ENCODE peak calls at places on chromosomes 4 and X, in six cellular contexts. One of them, this sample, is unnamed.
A peak's percentile ranks its signal among the peaks of the same experiment; 100 is the strongest.

GRCh38 chrX:150035531-150035930 is 97.2 kb upstream of the EOLA2 start:
- DNase-seq in thoracic aorta: no peak
- DNase-seq in lower leg skin: no peak
- DNase-seq in neural crest cell: no peak
- DNase-seq in body of pancreas: no peak
- DNase-seq in cardiac fibroblast: no peak
- DNase-seq in this sample: no peak

GRCh38 chr4:185304541-185304940 is 91.2 kb downstream of the LRP2BP start:
- DNase-seq in thoracic aorta: no peak
- DNase-seq in lower leg skin: no peak
- DNase-seq in body of pancreas: no peak
- DNase-seq in neural crest cell: no peak
- DNase-seq in cardiac fibroblast: no peak
- DNase-seq in this sample: no peak

GRCh38 chrX:11899091-11899490 is 141.1 kb downstream of the MSL3 start:
- DNase-seq in lower leg skin: no peak
- DNase-seq in body of pancreas: no peak
- DNase-seq in cardiac fibroblast: peak; percentile 67
- DNase-seq in neural crest cell: no peak
- DNase-seq in thoracic aorta: no peak
- DNase-seq in this sample: no peak

GRCh38 chr4:2822461-2823300 is 21.0 kb upstream of the ADD1 start:
- DNase-seq in body of pancreas: no peak
- DNase-seq in neural crest cell: no peak
- DNase-seq in thoracic aorta: no peak
- DNase-seq in cardiac fibroblast: no peak
- DNase-seq in lower leg skin: peak; percentile 82
- DNase-seq in this sample: no peak

GRCh38 chr4:4884611-4885010 is 25.1 kb downstream of the MSX1 start:
- DNase-seq in cardiac fibroblast: no peak
- DNase-seq in lower leg skin: peak; percentile 52
- DNase-seq in neural crest cell: no peak
- DNase-seq in body of pancreas: no peak
- DNase-seq in thoracic aorta: no peak
- DNase-seq in this sample: no peak

GRCh38 chr4:76758290-76758882 is 139.6 kb downstream of the SOWAHB start:
- DNase-seq in lower leg skin: no peak
- DNase-seq in body of pancreas: peak; percentile 57
- DNase-seq in neural crest cell: peak; percentile 51
- DNase-seq in cardiac fibroblast: peak; percentile 88
- DNase-seq in thoracic aorta: no peak
- DNase-seq in this sample: no peak

GRCh38 chr4:18106620-18107019 is 85.1 kb upstream of the LCORL start:
- DNase-seq in neural crest cell: no peak
- DNase-seq in cardiac fibroblast: no peak
- DNase-seq in body of pancreas: no peak
- DNase-seq in thoracic aorta: no peak
- DNase-seq in lower leg skin: no peak
- DNase-seq in this sample: no peak

GRCh38 chrX:74614193-74614909 is at the start of gene RLIM:
- DNase-seq in lower leg skin: peak; percentile 98
- DNase-seq in body of pancreas: peak; percentile 92
- DNase-seq in cardiac fibroblast: peak; percentile 98
- DNase-seq in neural crest cell: peak; percentile 74
- DNase-seq in thoracic aorta: peak; percentile 72
- DNase-seq in this sample: peak; percentile 83

GRCh38 chr4:11615601-11616000 is 186.9 kb upstream of the HS3ST1 start:
- DNase-seq in neural crest cell: no peak
- DNase-seq in body of pancreas: no peak
- DNase-seq in thoracic aorta: no peak
- DNase-seq in lower leg skin: no peak
- DNase-seq in cardiac fibroblast: peak; percentile 38
- DNase-seq in this sample: no peak

GRCh38 chrX:10085223-10085622 is 71.6 kb upstream of the CLCN4 start:
- DNase-seq in cardiac fibroblast: no peak
- DNase-seq in body of pancreas: no peak
- DNase-seq in lower leg skin: no peak
- DNase-seq in thoracic aorta: no peak
- DNase-seq in neural crest cell: no peak
- DNase-seq in this sample: no peak

GRCh38 chrX:10119399-10119990 is 37.3 kb upstream of the CLCN4 start:
- DNase-seq in body of pancreas: peak; percentile 91
- DNase-seq in lower leg skin: peak; percentile 89
- DNase-seq in thoracic aorta: peak; percentile 28
- DNase-seq in neural crest cell: peak; percentile 86
- DNase-seq in cardiac fibroblast: peak; percentile 88
- DNase-seq in this sample: peak; percentile 73

GRCh38 chrX:96692454-96692853 is 7.8 kb downstream of the DIAPH2 start:
- DNase-seq in thoracic aorta: no peak
- DNase-seq in lower leg skin: no peak
- DNase-seq in cardiac fibroblast: peak; percentile 59
- DNase-seq in neural crest cell: no peak
- DNase-seq in body of pancreas: no peak
- DNase-seq in this sample: no peak

GRCh38 chr4:101813604-101814003 is 23.1 kb downstream of the BANK1 start:
- DNase-seq in thoracic aorta: no peak
- DNase-seq in body of pancreas: no peak
- DNase-seq in cardiac fibroblast: no peak
- DNase-seq in lower leg skin: no peak
- DNase-seq in neural crest cell: no peak
- DNase-seq in this sample: no peak

GRCh38 chr4:36333303-36333877 is 52.0 kb downstream of the DTHD1 start:
- DNase-seq in body of pancreas: no peak
- DNase-seq in neural crest cell: no peak
- DNase-seq in lower leg skin: no peak
- DNase-seq in cardiac fibroblast: no peak
- DNase-seq in thoracic aorta: no peak
- DNase-seq in this sample: no peak

GRCh38 chrX:85544609-85545008 is 165.1 kb upstream of the POF1B start:
- DNase-seq in lower leg skin: no peak
- DNase-seq in neural crest cell: no peak
- DNase-seq in body of pancreas: no peak
- DNase-seq in cardiac fibroblast: peak; percentile 0
- DNase-seq in thoracic aorta: no peak
- DNase-seq in this sample: no peak
- TF ChIP-seq CTCF in lower leg skin: no peak
- TF ChIP-seq CTCF in neural crest cell: peak; percentile 74
- TF ChIP-seq CTCF in body of pancreas: peak; percentile 45
- TF ChIP-seq CTCF in cardiac fibroblast: no peak
- TF ChIP-seq CTCF in thoracic aorta: peak; percentile 22
- TF ChIP-seq CTCF in this sample: peak; percentile 54

GRCh38 chr4:7381221-7381889 is 53.4 kb downstream of the PSAPL1 start:
- DNase-seq in neural crest cell: no peak
- DNase-seq in body of pancreas: peak; percentile 5
- DNase-seq in cardiac fibroblast: no peak
- DNase-seq in thoracic aorta: no peak
- DNase-seq in lower leg skin: peak; percentile 65
- DNase-seq in this sample: no peak
- TF ChIP-seq CTCF in neural crest cell: no peak
- TF ChIP-seq CTCF in body of pancreas: no peak
- TF ChIP-seq CTCF in cardiac fibroblast: no peak
- TF ChIP-seq CTCF in thoracic aorta: no peak
- TF ChIP-seq CTCF in lower leg skin: no peak
- TF ChIP-seq CTCF in this sample: no peak

GRCh38 chr4:126372634-126373033 is 1057.9 kb downstream of the FAT4 start:
- DNase-seq in body of pancreas: no peak
- DNase-seq in neural crest cell: no peak
- DNase-seq in cardiac fibroblast: no peak
- DNase-seq in thoracic aorta: no peak
- DNase-seq in lower leg skin: no peak
- DNase-seq in this sample: no peak
- TF ChIP-seq CTCF in body of pancreas: no peak
- TF ChIP-seq CTCF in neural crest cell: no peak
- TF ChIP-seq CTCF in cardiac fibroblast: no peak
- TF ChIP-seq CTCF in thoracic aorta: no peak
- TF ChIP-seq CTCF in lower leg skin: no peak
- TF ChIP-seq CTCF in this sample: no peak

DNA sequence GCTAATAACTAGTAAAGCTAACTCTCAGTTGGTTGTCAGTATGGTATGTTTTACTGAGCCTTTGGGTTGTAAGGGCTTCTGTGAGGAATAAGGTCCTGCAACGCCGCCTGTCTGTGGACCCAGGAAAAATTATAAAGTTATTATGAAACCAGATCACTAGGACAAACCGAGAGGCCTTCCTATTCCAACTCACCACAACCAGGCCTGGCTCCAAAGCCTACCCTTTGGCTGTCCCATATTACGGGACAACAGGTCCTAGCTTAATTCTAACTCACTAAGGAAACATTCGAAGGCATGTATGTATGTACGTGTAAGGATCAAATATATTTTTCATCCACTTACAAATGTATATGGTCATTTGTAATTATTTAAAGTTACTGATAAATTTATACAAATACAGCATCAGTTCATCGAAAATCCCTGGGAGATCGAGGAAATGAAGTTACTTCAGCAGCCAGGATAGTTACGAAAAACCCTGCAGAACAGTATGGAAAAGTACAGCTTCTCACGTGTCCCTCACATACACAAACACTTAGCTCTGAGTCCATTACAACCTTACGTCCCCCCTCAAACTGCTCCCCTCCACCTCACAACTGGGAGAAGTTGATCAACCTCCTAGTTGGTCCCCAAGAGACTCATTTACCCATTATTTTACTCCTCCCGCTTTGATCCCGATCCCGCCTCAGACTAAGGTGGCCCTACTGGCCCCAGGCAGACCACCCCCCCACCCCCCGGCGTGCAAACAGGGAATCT is 1.2 kb downstream of the ANKRD17 start:
- DNase-seq in lower leg skin: peak; percentile 93
- DNase-seq in thoracic aorta: peak; percentile 51
- DNase-seq in cardiac fibroblast: peak; percentile 90
- DNase-seq in body of pancreas: peak; percentile 80
- DNase-seq in neural crest cell: peak; percentile 58
- DNase-seq in this sample: peak; percentile 47
- TF ChIP-seq CTCF in lower leg skin: no peak
- TF ChIP-seq CTCF in thoracic aorta: peak; percentile 66
- TF ChIP-seq CTCF in cardiac fibroblast: peak; percentile 72
- TF ChIP-seq CTCF in body of pancreas: peak; percentile 75
- TF ChIP-seq CTCF in neural crest cell: peak; percentile 76
- TF ChIP-seq CTCF in this sample: peak; percentile 49

GRCh38 chr4:172232966-172233365 is 419.8 kb downstream of the GALNTL6 start:
- DNase-seq in body of pancreas: no peak
- DNase-seq in thoracic aorta: no peak
- DNase-seq in neural crest cell: no peak
- DNase-seq in lower leg skin: no peak
- DNase-seq in cardiac fibroblast: no peak
- DNase-seq in this sample: no peak
- TF ChIP-seq CTCF in body of pancreas: no peak
- TF ChIP-seq CTCF in thoracic aorta: no peak
- TF ChIP-seq CTCF in neural crest cell: no peak
- TF ChIP-seq CTCF in lower leg skin: no peak
- TF ChIP-seq CTCF in cardiac fibroblast: no peak
- TF ChIP-seq CTCF in this sample: no peak

DNA sequence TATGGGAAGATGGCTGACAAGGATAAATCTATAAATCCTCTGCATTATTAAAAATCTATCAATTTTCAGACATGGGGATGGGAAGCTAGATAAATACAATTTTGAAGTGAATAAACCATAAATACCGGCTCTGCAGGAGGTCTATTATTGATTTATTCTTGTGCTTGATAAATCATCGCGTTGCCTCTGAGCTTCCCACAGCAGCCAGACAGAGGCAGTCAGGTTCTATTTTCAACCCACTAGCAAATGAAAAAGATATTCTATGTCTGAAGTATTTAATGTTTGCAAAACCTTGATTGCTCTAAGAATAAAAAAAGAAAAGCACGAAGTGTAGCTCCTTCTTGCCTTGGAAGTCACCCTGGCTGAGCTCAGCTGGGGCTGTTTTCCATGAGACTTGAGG is 216.2 kb downstream of the DHRSX start:
- DNase-seq in thoracic aorta: no peak
- DNase-seq in body of pancreas: no peak
- DNase-seq in cardiac fibroblast: no peak
- DNase-seq in lower leg skin: no peak
- DNase-seq in neural crest cell: no peak
- DNase-seq in this sample: no peak
- TF ChIP-seq CTCF in thoracic aorta: no peak
- TF ChIP-seq CTCF in body of pancreas: peak; percentile 26
- TF ChIP-seq CTCF in cardiac fibroblast: no peak
- TF ChIP-seq CTCF in lower leg skin: no peak
- TF ChIP-seq CTCF in neural crest cell: no peak
- TF ChIP-seq CTCF in this sample: no peak

DNA sequence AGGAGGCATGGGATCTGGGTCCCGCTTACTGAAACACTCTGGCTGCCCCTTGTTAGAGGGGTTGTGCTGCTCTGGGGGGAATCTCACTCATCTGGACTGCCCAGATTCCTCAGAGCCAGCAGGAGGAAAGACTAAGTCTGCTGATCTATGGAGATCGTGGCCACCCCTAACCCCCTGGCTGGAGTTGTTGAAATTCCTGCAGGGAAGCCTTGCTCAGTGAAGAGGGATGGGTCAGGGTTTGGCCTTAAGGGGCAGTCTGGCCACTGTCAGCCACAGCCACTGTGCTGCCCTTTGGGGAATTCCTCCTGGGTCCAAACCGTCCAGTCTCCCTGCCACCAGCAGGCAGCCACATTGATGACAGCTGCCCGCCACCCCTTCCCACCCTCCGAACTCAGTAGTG is 362.0 kb upstream of the AMOT start:
- DNase-seq in thoracic aorta: no peak
- DNase-seq in body of pancreas: no peak
- DNase-seq in cardiac fibroblast: no peak
- DNase-seq in neural crest cell: no peak
- DNase-seq in lower leg skin: no peak
- DNase-seq in this sample: no peak
- TF ChIP-seq CTCF in thoracic aorta: no peak
- TF ChIP-seq CTCF in body of pancreas: no peak
- TF ChIP-seq CTCF in cardiac fibroblast: no peak
- TF ChIP-seq CTCF in neural crest cell: no peak
- TF ChIP-seq CTCF in lower leg skin: no peak
- TF ChIP-seq CTCF in this sample: no peak

DNA sequence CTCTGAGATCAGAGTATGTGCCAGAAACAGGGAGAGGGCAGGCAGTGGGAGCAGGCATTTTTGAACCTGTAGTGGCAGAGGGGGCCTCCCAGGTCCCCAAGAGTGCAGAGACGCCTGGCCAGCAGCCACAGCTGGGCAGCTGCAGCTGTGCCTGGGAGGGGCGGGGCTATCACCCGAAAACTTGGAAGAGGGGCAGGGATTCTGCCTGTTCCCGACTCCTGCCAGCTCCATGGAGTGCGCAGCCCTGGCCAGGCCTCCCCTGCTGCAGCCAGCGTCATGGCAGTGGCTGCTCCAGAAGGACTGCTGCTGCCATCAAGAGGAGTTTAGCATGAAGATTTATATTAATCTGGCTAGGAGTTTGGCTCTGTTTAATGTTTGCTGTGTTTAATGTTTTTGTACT is 532.0 kb upstream of the PITX2 start:
- DNase-seq in thoracic aorta: no peak
- DNase-seq in body of pancreas: no peak
- DNase-seq in lower leg skin: no peak
- DNase-seq in cardiac fibroblast: no peak
- DNase-seq in neural crest cell: no peak
- DNase-seq in this sample: no peak
- TF ChIP-seq CTCF in thoracic aorta: no peak
- TF ChIP-seq CTCF in body of pancreas: no peak
- TF ChIP-seq CTCF in lower leg skin: no peak
- TF ChIP-seq CTCF in cardiac fibroblast: no peak
- TF ChIP-seq CTCF in neural crest cell: no peak
- TF ChIP-seq CTCF in this sample: no peak

This sample was measured in nephron progenitor cell.